ENCODE peak calls at places on chromosomes 7 and 10, in seven cellular contexts. Z is Peyer's patch, G is upper lobe of right lung, A is GM06990, U is stomach, X is endothelial cell, D is body of pancreas. P is an unnamed sample.

GRCh38 chr7:44251851-44252250 is 51.1 kb downstream of the YKT6 start:
- DNase-seq in Z (no peak), G (no peak), A (no peak), U (no peak), X (no peak), D (no peak), P (no peak)

GRCh38 chr7:47454961-47455871 is 126.7 kb downstream of the TNS3 start:
- DNase-seq in Z (no peak), G (peak), A (no peak), U (no peak), X (no peak), D (no peak), P (no peak)

GRCh38 chr7:1046722-1047679 is 2.7 kb downstream of the GPR146 start:
- DNase-seq in Z (no peak), G (no peak), A (no peak), U (peak), X (no peak), D (peak), P (no peak)

GRCh38 chr7:130884437-130885417 is 150.7 kb upstream of the KLF14 start:
- DNase-seq in Z (no peak), G (no peak), A (no peak), U (no peak), X (no peak), D (no peak), P (no peak)

GRCh38 chr7:81190997-81191747 is 272.3 kb upstream of the SEMA3C start:
- DNase-seq in Z (no peak), G (no peak), A (no peak), U (no peak), X (no peak), D (no peak), P (no peak)

GRCh38 chr7:24477807-24478655 is 95.2 kb upstream of the PALS2 start:
- DNase-seq in Z (no peak), G (no peak), A (no peak), U (no peak), X (no peak), D (peak), P (no peak)

GRCh38 chr7:102303669-102304422 is 17.2 kb downstream of the SH2B2 start:
- DNase-seq in Z (peak), G (no peak), A (no peak), U (no peak), X (no peak), D (no peak), P (no peak)

GRCh38 chr10:48266528-48266927 is 8.0 kb downstream of the FRMPD2 start:
- DNase-seq in Z (no peak), G (no peak), A (no peak), U (no peak), X (no peak), D (no peak), P (peak)

GRCh38 chr7:30142710-30143109 is 7.9 kb downstream of the MTURN start:
- DNase-seq in Z (no peak), G (peak), A (no peak), U (peak), X (no peak), D (peak), P (no peak)

GRCh38 chr10:44958897-44959242 is 732 bp upstream of the RASSF4 start:
- DNase-seq in Z (no peak), G (no peak), A (no peak), U (no peak), X (no peak), D (no peak), P (no peak)

GRCh38 chr7:66952343-66953043 is 31.5 kb downstream of the TMEM248 start:
- DNase-seq in Z (no peak), G (no peak), A (no peak), U (no peak), X (no peak), D (no peak), P (no peak)

GRCh38 chr7:24756989-24757798 is at the start of gene GSDME:
- DNase-seq in Z (no peak), G (peak), A (peak), U (peak), X (peak), D (peak), P (peak)

GRCh38 chr7:73674468-73675124 is 7.0 kb downstream of the VPS37D start:
- DNase-seq in Z (no peak), G (no peak), A (no peak), U (no peak), X (no peak), D (no peak), P (no peak)

GRCh38 chr7:123271231-123271630 is 71.5 kb upstream of the SLC13A1 start:
- DNase-seq in Z (no peak), G (no peak), A (no peak), U (no peak), X (no peak), D (no peak), P (no peak)

GRCh38 chr10:129825772-129826171 is 138.3 kb downstream of the EBF3 start:
- DNase-seq in Z (no peak), G (no peak), A (no peak), U (no peak), X (no peak), D (no peak), P (no peak)

GRCh38 chr10:73644015-73644743 is 2.9 kb upstream of the MYOZ1 start:
- DNase-seq in Z (peak), G (no peak), A (no peak), U (peak), X (peak), D (peak), P (peak)

GRCh38 chr10:112562803-112563663 is 116.0 kb downstream of the VTI1A start:
- DNase-seq in Z (no peak), G (no peak), A (no peak), U (no peak), X (no peak), D (no peak), P (no peak)

GRCh38 chr10:36349445-36350063 is 707.5 kb upstream of the FZD8 start:
- DNase-seq in Z (no peak), G (no peak), A (no peak), U (no peak), X (no peak), D (no peak), P (no peak)

GRCh38 chr7:71860572-71860971 is 551.6 kb downstream of the CALN1 start:
- DNase-seq in Z (no peak), G (no peak), A (no peak), U (no peak), X (no peak), D (no peak), P (no peak)

GRCh38 chr7:55191926-55192692 is 173.0 kb upstream of the LANCL2 start:
- DNase-seq in Z (no peak), G (peak), A (no peak), U (no peak), X (no peak), D (no peak), P (no peak)
- TF ChIP-seq CTCF in Z (no peak), G (no peak), A (no peak), U (no peak), X (no peak), D (no peak), P (no peak)

DNA sequence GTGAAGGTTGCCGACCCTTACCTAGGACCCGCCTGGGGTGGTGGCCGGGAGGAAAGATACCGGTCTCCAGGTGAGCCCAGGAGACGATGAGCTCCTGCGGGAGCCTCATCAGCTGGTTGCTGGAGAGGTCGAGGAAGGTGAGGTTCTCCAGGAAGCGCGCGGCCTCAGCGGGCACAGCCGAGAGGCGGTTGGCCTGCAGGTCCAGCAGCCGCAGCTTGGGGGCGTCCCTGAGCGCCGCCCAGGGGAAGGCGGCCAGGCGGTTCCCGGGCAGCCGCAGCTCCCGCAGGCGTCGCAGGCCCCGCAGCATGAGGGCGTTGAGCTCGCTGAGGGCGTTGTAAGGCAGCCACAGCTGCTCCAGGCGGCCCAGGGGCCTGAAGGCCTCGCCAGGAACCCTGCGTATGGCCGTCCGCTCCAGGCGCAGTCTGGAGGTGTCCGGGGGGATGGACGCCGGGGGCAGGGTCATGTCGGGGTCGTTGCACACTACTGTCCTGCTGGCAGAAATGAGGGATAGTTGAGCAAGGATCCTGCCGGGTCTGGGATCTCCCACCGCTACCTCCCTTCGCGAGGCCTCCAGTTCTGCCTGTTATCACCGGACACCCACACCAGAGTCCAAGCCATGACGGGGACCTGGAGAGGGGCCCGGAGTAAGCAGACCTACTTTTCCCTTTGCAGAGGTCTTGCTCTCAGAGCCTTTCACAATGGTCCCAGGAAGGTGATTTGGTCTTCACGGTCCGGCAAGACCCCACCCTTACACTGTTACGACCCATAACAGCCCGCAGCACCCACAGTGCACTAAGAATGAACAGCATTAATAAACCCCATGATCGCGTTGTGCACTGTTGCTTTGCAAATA is 3.9 kb downstream of the LRIT1 start:
- DNase-seq in Z (no peak), G (no peak), A (no peak), U (no peak), X (peak), D (no peak), P (no peak)
- TF ChIP-seq CTCF in Z (no peak), G (no peak), A (no peak), U (no peak), X (peak), D (no peak), P (no peak)

GRCh38 chr10:10497245-10497644 is 520.4 kb upstream of the CELF2 start:
- DNase-seq in Z (no peak), G (no peak), A (no peak), U (no peak), X (no peak), D (no peak), P (no peak)
- TF ChIP-seq CTCF in Z (no peak), G (no peak), A (no peak), U (no peak), X (peak), D (no peak), P (no peak)

DNA sequence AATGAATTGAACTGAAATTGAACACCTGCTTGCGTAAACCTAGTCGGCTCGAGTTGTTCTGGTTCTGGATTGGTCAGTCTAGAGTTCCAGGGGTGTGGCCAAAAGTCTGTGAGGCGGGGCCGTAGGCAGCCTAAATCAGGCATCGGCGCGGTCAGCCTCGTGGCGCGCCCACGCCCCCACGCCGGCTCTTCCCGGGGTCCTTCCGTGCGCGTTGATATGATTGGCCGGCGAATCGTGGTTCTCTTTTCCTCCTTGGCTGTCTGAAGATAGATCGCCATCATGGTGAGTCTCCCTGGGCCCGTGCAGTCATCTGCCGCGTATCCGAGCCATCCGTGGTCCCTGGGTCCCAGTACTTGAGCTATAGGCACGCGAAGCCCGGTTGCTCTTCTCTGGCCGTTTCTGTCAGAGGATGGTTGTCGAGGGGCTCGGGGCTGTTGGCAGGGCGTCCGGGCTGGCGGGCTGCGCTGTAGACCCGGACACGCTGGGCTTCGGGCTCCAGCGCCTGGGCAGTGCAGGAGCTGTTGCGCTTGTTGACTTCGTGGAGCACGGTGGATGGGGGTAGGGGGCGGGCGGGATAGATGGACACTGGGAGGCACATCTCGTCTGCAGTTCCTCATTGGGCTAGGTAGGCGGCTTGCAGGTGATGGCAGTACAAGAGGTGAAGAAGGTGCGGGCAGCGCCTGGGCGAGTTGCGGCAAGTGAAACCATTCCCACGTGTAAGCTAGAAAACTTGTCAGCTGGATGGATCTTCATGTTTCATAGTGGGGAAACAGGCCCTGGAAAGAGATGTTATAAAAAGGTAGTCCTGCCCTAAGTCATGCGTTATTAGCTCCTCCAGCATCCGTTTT is at the start of gene RPS24:
- DNase-seq in Z (peak), G (peak), A (peak), U (peak), X (peak), D (peak), P (peak)
- TF ChIP-seq CTCF in Z (no peak), G (no peak), A (no peak), U (no peak), X (no peak), D (no peak), P (no peak)

GRCh38 chr10:30384791-30385201 is 35.7 kb upstream of the MTPAP start:
- DNase-seq in Z (no peak), G (peak), A (no peak), U (no peak), X (peak), D (no peak), P (peak)
- TF ChIP-seq CTCF in Z (peak), G (peak), A (peak), U (no peak), X (peak), D (no peak), P (peak)

GRCh38 chr10:33273295-33274002 is 61.0 kb downstream of the NRP1 start:
- DNase-seq in Z (no peak), G (peak), A (no peak), U (peak), X (no peak), D (peak), P (no peak)
- TF ChIP-seq CTCF in Z (no peak), G (peak), A (no peak), U (no peak), X (no peak), D (no peak), P (no peak)

DNA sequence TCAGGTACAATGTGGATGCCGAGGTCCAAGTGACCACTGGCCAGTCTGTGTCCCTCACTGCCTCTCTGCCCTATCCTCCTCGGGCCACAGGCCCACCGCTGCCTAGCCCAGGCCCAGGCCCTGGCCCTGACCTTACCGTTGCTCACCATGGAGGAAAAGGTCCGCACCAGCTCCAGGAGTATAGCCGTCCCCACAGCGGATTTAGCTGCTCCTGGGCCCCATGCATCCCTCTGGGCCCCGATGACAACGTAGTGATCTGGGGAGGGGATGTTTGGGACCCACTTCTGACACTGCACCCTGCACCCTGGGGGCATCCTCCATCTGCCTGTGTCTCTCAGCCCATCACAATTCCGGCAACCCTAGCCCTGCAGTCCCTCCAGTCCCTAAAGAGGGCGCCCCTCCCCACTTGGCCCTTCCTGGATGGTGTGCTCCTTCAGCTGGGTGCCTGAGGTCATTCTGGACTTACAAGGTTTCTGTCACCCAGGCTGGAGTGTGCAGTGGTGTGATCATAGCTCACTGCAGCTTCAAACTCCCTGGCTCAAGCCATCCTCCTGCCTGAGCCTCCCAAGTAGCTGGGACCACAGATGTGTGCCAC is 12.1 kb downstream of the TFR2 start:
- DNase-seq in Z (no peak), G (no peak), A (no peak), U (peak), X (peak), D (peak), P (peak)
- TF ChIP-seq CTCF in Z (no peak), G (peak), A (peak), U (no peak), X (peak), D (no peak), P (peak)

GRCh38 chr10:99484626-99485581 is 47.8 kb upstream of the NKX2-3 start:
- DNase-seq in Z (no peak), G (no peak), A (no peak), U (no peak), X (peak), D (no peak), P (no peak)
- TF ChIP-seq CTCF in Z (peak), G (no peak), A (peak), U (no peak), X (no peak), D (peak), P (no peak)